ENCODE peak calls at places on chromosomes 3 and 15, in seven cellular contexts. J is activated T-cell treated with anti-CD3 and anti-CD28 coated beads for 48 hours, L is astrocyte of the spinal cord, Y is retina, X is tibial artery, Z is neural crest cell, E is T-helper 1 cell. G is an unnamed sample.
A peak's percentile ranks its signal among the peaks of the same experiment; 100 is the strongest.

GRCh38 chr3:192940129-192940528 is 22.5 kb upstream of the MB21D2 start:
- DNase-seq in X (no peak), L (no peak), E (no peak), Z (no peak), Y (no peak), J (no peak), G (no peak)

GRCh38 chr3:171712168-171712938 is 97.9 kb downstream of the PLD1 start:
- DNase-seq in Y (no peak), J (no peak), X (no peak), L (peak; percentile 34), Z (no peak), E (no peak), G (no peak)

GRCh38 chr3:17116007-17116659 is 231.4 kb downstream of the PLCL2 start:
- DNase-seq in J (no peak), Y (no peak), X (no peak), Z (no peak), E (no peak), L (no peak), G (no peak)

GRCh38 chr3:61110576-61110975 is 140.7 kb downstream of the FHIT start:
- DNase-seq in X (no peak), Y (no peak), Z (no peak), L (no peak), E (peak; percentile 34), J (no peak), G (no peak)

GRCh38 chr15:40379853-40380252 is 2.7 kb upstream of the KNSTRN start:
- DNase-seq in Y (no peak), X (peak; percentile 88), J (no peak), L (peak; percentile 91), Z (no peak), E (no peak), G (no peak)

GRCh38 chr15:65066001-65066634 is 1.7 kb downstream of the RASL12 start:
- DNase-seq in X (no peak), Z (no peak), L (no peak), E (no peak), Y (no peak), J (no peak), G (no peak)

GRCh38 chr3:194092770-194093336 is 43.1 kb upstream of the HES1 start:
- DNase-seq in X (no peak), Z (no peak), L (no peak), J (no peak), Y (peak; percentile 81), E (no peak), G (no peak)

GRCh38 chr3:162770556-162770955 is 1273.9 kb downstream of the OTOL1 start:
- DNase-seq in X (no peak), L (no peak), Z (no peak), Y (no peak), E (no peak), J (no peak), G (no peak)

GRCh38 chr3:188036375-188036985 is 117.5 kb upstream of the LPP start:
- DNase-seq in L (no peak), X (no peak), Z (no peak), J (no peak), Y (no peak), E (no peak), G (no peak)